ENCODE peak calls at places on chromosomes 6 and 20, in four cellular contexts. J is lower leg skin, D is K562, P is body of pancreas. U is an unnamed sample.

GRCh38 chr20:37387519-37388269 is 41.8 kb downstream of the SRC start:
- DNase-seq in J (no peak), D (no peak), P (no peak), U (peak)

GRCh38 chr6:104958720-104959452 is 2.0 kb downstream of the LIN28B start:
- DNase-seq in J (no peak), D (peak), P (no peak), U (no peak)

GRCh38 chr6:166955121-166955864 is 1.1 kb downstream of the RNASET2 start:
- DNase-seq in J (peak), D (peak), P (peak), U (peak)

GRCh38 chr20:39358052-39358451 is 395.9 kb downstream of the DHX35 start:
- DNase-seq in J (peak), D (no peak), P (peak), U (peak)

GRCh38 chr6:86031713-86032112 is 389.0 kb upstream of the SYNCRIP start:
- DNase-seq in J (no peak), D (no peak), P (no peak), U (peak)

GRCh38 chr6:170529839-170530520 is 23.1 kb downstream of the PSMB1 start:
- DNase-seq in J (peak), D (peak), P (peak), U (peak)

GRCh38 chr6:109236140-109237081 is 141.1 kb downstream of the CEP57L1 start:
- DNase-seq in J (no peak), D (peak), P (peak), U (no peak)

GRCh38 chr6:35445691-35446090 is 6.4 kb upstream of the FANCE start:
- DNase-seq in J (no peak), D (no peak), P (no peak), U (no peak)

GRCh38 chr20:10434832-10435812 is at the start of gene SLX4IP:
- DNase-seq in J (peak), D (peak), P (peak), U (peak)
- TF ChIP-seq POLR2A in J (no peak), D (peak), P (peak), U (peak)

DNA sequence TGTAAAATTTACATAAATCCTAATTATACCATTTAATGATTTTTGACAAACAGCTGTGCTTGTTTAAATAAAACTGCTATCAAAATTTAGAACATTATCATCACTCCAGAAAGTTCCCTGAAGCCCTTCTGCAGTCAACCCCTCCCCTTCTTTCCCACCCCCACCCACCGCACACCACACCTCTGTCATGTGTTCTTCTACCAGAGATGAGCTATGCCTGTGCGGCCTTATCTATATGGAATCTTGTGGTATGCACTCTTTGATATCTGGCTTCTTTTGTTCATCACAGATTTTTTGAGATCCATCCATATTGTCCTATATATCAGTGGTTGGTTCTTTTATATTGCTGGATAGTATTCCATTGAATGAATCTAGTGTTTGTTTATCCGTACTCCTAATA is 7.2 kb downstream of the MYLIP start:
- DNase-seq in J (no peak), D (peak), P (no peak), U (no peak)
- H3K4me3 ChIP-seq in J (no peak), D (no peak), P (no peak), U (no peak)

GRCh38 chr6:20211037-20211940 is 980 bp downstream of the MBOAT1 start:
- DNase-seq in J (no peak), D (peak), P (peak), U (peak)
- TF ChIP-seq POLR2A in J (no peak), D (no peak), P (peak), U (peak)

DNA sequence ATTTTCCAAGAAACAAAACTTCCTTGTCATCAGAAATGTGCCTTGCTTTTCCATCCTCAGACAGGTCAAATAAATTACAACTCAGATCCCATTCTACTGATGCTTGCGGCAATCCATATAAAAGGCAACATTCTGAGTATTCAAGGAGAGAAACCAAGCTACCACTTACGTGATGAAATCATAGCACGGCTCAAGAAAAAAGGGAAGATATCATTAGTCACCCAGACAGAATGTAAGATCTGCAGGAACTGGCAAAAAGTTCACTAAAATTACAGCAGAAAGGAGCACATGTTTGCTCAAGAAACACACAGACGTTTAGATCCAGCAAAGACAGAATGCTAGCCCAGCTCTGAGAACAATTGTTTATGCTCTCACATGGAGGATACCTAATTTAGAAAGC is 304.1 kb downstream of the ADGRG6 start:
- DNase-seq in J (no peak), D (no peak), P (no peak), U (no peak)
- H3K4me3 ChIP-seq in J (no peak), D (no peak), P (no peak), U (no peak)

GRCh38 chr20:53668981-53669380 is 75.3 kb upstream of the ZNF217 start:
- DNase-seq in J (no peak), D (no peak), P (no peak), U (no peak)
- TF ChIP-seq POLR2A in J (no peak), D (no peak), P (no peak), U (no peak)

GRCh38 chr6:107820571-107821261 is 3.4 kb downstream of the SCML4 start:
- DNase-seq in J (no peak), D (no peak), P (peak), U (no peak)

GRCh38 chr6:107821591-107821990 is 2.5 kb downstream of the SCML4 start:
- DNase-seq in J (no peak), D (no peak), P (no peak), U (no peak)

GRCh38 chr6:107819217-107819616 is 4.9 kb downstream of the SCML4 start:
- DNase-seq in J (no peak), D (no peak), P (no peak), U (no peak)

GRCh38 chr6:107818272-107818671 is 5.8 kb downstream of the SCML4 start:
- DNase-seq in J (no peak), D (no peak), P (no peak), U (no peak)

DNA sequence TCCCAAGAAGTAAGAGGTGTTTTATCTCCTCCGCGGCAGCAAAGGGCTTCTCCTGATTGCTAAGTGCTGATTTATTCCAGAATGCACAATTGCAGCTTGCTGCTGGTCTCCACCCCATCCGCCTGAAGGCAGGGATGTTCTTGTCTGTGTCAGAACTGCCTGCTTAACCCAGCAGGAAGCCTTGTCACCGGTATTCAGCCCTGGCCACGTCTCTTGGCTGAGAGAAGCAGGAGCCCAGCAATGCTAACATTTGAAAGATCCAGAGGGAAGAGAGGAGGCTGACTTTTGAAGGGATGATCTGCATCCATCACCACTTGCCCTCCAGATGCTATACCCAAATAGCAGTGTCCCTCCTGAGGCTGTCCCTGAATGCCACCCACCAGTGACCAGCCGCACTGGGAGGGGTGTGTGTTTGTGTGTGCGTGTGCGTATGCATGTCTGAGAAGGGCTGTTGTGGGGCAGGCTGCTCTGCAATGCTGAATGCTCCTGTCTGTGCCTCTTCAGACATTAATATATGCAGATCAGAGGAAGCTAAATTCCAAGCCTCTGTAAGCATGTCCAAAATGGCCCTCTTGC is 4.0 kb downstream of the SCML4 start:
- DNase-seq in J (peak), D (no peak), P (peak), U (no peak)
- H3K4me3 ChIP-seq in J (no peak), D (no peak), P (no peak), U (no peak)

DNA sequence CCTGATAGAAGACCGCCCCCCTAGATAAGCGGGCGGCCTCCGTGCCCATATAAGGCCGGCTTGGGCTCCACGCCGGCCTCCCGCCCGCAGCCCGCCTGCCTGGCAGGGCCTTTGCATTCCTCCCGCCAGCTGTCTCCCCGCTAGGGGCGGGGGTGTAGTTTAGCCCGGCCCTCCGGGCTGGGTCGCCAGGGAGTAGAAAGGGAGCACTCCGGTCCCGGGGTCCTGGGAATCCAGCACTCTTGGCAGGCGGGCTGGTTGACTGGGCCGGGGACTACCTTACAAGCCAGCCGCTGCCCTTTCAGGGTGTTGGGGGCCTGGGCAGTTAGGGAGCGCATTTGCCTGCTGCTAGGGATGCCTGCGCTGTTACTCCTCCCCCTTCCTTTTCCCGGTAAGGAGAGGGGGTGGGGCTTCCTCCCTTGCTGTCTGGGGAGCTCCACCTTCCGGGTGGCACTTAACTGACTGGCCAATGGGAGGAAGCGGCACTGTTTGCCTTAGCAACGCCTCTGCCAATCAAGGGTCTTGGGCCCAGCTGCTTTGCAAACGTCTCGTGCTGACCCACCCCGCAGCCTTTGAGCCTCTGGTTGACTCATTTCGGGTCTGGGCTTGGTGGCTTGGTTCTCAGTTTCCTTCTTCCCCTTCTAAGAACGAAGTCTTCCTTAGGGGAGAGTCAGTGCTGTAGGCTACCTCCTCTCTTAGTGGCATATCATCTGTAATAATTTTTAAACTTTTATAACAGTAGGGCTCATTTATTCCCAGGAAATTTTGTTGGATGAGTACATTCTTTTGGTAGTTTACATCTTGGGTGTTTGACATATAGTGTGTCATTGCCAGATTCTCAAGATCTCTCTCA is 3.4 kb downstream of the SRF start:
- DNase-seq in J (peak), D (peak), P (peak), U (peak)
- TF ChIP-seq POLR2A in J (no peak), D (peak), P (peak), U (no peak)